ENCODE peak calls at places on chromosomes 2 and 18, in four cellular contexts. U is left lung, M is OCI-LY7, P is neural progenitor cell. O is an unnamed sample.

GRCh38 chr2:59233448-59233847 is 992.3 kb upstream of the FANCL start:
- DNase-seq in U (no peak), M (no peak), P (no peak), O (no peak)

GRCh38 chr2:128384956-128385355 is 66.3 kb upstream of the HS6ST1 start:
- DNase-seq in U (peak; percentile 66), M (no peak), P (no peak), O (no peak)

GRCh38 chr2:235168174-235168979 is 216.6 kb downstream of the SH3BP4 start:
- DNase-seq in U (no peak), M (no peak), P (no peak), O (no peak)

GRCh38 chr18:26655614-26656400 is 107.5 kb upstream of the KCTD1 start:
- DNase-seq in U (peak; percentile 83), M (no peak), P (peak; percentile 76), O (peak; percentile 31)

GRCh38 chr18:46435031-46435430 is 222.0 kb downstream of the LOXHD1 start:
- DNase-seq in U (no peak), M (no peak), P (no peak), O (no peak)

GRCh38 chr2:31973665-31974064 is 37.1 kb downstream of the MEMO1 start:
- DNase-seq in U (no peak), M (no peak), P (no peak), O (no peak)

GRCh38 chr2:239644016-239644415 is 243.2 kb upstream of the HDAC4 start:
- DNase-seq in U (no peak), M (no peak), P (peak; percentile 50), O (peak; percentile 26)

GRCh38 chr2:59217360-59217759 is 976.2 kb upstream of the FANCL start:
- DNase-seq in U (no peak), M (no peak), P (no peak), O (no peak)

GRCh38 chr18:37394610-37394965 is 171.0 kb downstream of the CELF4 start:
- DNase-seq in U (no peak), M (no peak), P (no peak), O (no peak)
- H3K4me3 ChIP-seq in U (no peak overlapping the region), M (no peak overlapping the region), P (peak overlapping the region; percentile 41), O (no peak overlapping the region)

GRCh38 chr2:176121377-176122111 is 975 bp upstream of the HOXD9 start:
- DNase-seq in U (peak; percentile 60), M (no peak), P (no peak), O (no peak)

GRCh38 chr2:176122633-176123482 is at the start of gene HOXD9:
- DNase-seq in U (peak; percentile 81), M (no peak), P (peak; percentile 67), O (peak; percentile 80)

GRCh38 chr2:176123483-176123843 is 944 bp downstream of the HOXD9 start:
- DNase-seq in U (no peak), M (no peak), P (no peak), O (no peak)

GRCh38 chr2:176120369-176121307 is 1.9 kb upstream of the HOXD9 start:
- DNase-seq in U (no peak), M (no peak), P (no peak), O (no peak)

GRCh38 chr2:176122266-176122632 is 270 bp upstream of the HOXD9 start:
- DNase-seq in U (peak; percentile 57), M (no peak), P (peak; percentile 65), O (no peak)
- H3K4me3 ChIP-seq in U (peak overlapping the region; percentile 0), M (no peak overlapping the region), P (peak overlapping the region; percentile 42), O (peak overlapping the region; percentile 61)

GRCh38 chr2:176140130-176140519 is 10.6 kb downstream of the HOXD8 start:
- DNase-seq in U (no peak), M (no peak), P (no peak), O (peak; percentile 75)
- H3K4me3 ChIP-seq in U (no peak overlapping the region), M (no peak overlapping the region), P (peak overlapping the region; percentile 51), O (peak overlapping the region; percentile 60)

GRCh38 chr2:153311432-153311831 is 167.1 kb downstream of the RPRM start:
- DNase-seq in U (no peak), M (no peak), P (no peak), O (peak; percentile 9)
- H3K4me3 ChIP-seq in U (no peak overlapping the region), M (no peak overlapping the region), P (no peak overlapping the region), O (no peak overlapping the region)

GRCh38 chr2:223585691-223586090 is 16.5 kb downstream of the SCG2 start:
- DNase-seq in U (no peak), M (no peak), P (no peak), O (peak; percentile 76)

GRCh38 chr2:223576873-223577272 is 25.3 kb downstream of the SCG2 start:
- DNase-seq in U (no peak), M (no peak), P (no peak), O (peak; percentile 99)

GRCh38 chr2:223582001-223582400 is 20.2 kb downstream of the SCG2 start:
- DNase-seq in U (no peak), M (no peak), P (no peak), O (no peak)

GRCh38 chr2:223578846-223579245 is 23.3 kb downstream of the SCG2 start:
- DNase-seq in U (no peak), M (no peak), P (no peak), O (peak; percentile 54)

GRCh38 chr2:223580951-223581350 is 21.2 kb downstream of the SCG2 start:
- DNase-seq in U (no peak), M (no peak), P (peak; percentile 12), O (peak; percentile 78)
- H3K4me3 ChIP-seq in U (no peak overlapping the region), M (no peak overlapping the region), P (no peak overlapping the region), O (no peak overlapping the region)

DNA sequence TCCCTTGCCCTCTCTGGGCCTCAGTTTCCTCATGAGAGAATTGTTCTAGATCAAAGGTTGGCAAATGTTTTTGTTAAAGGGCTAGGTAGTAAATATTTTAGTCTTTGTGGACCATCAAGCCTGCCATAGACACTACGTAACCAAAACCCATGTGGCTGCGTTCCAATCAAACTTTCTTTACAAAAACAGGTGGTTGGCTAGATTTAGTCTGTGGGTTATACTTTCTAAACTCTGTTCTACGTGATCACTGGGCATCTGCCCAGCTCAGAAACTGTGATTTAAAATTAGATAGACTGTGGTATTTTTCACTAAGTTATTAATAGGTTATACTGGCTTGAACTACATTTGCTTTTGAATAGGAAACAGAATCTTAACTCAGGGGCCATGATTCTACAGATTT is 149.8 kb upstream of the DCC start:
- DNase-seq in U (no peak), M (no peak), P (no peak), O (no peak)
- H3K4me3 ChIP-seq in U (no peak overlapping the region), M (no peak overlapping the region), P (no peak overlapping the region), O (no peak overlapping the region)

DNA sequence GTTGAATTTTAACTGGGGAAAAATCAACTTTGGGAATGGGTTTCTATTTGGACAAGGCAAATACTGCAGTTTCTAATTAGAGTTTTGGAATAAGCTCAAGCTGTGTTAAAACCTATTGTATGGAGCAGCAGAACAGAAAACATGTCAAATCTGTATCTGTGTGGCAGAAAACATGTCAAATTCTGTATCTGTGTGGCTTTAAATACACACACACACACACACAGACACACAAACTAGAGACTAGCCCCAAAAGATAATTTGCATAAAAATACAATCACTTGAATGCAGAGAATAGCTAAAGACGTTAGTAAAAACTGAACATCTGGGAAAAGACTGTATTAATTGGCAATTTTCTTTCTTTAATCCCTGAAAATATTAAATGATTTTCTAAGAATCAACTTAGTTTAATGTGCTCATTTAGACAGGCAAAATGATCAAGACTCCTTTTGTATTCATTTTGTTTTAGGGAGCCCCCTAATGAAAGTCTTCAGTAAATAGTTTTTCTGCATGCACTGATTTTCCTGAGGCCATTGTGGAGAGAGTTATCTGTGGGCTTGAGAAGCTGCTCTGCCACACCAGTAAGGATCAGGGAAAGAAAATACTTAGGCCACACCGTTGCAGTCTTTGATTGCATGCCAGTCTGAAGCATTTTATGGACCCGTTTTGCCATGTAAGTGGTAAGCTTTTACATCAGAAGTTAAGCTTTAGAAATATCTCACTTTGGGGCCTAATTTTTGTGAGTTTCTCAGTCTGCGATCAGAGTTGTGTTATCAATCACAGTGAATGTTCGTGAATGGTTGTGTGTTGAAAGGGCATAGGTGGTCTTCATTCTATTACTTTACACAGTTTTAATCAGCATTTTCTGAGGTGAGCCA is 2.2 kb downstream of the SPATS2L start:
- DNase-seq in U (no peak), M (peak; percentile 7), P (peak; percentile 37), O (peak; percentile 49)
- H3K4me3 ChIP-seq in U (no peak overlapping the region), M (peak overlapping the region; percentile 70), P (peak overlapping the region; percentile 89), O (peak overlapping the region; percentile 77)

O was measured in fibroblast of mammary gland.